ENCODE peak calls at places on chromosomes 13 and 19, in six cellular contexts. Y is AG10803, R is PC-9, V is uterus, Z is esophagus muscularis mucosa, P is fibroblast of the aortic adventitia. J is an unnamed sample.

GRCh38 chr13:52405767-52406494 is at the start of gene THSD1:
- DNase-seq in Z (no peak), V (peak), Y (peak), P (peak), R (no peak), J (no peak)

GRCh38 chr13:33341861-33342452 is 56.4 kb upstream of the STARD13 start:
- DNase-seq in V (no peak), R (no peak), Z (no peak), P (no peak), Y (no peak), J (no peak)

GRCh38 chr19:14315433-14315832 is 65.8 kb upstream of the ADGRE5 start:
- DNase-seq in R (no peak), V (no peak), Z (no peak), Y (no peak), P (no peak), J (no peak)

GRCh38 chr13:50991624-50992610 is 82.3 kb downstream of the RNASEH2B start:
- DNase-seq in P (no peak), R (no peak), Z (no peak), V (no peak), Y (no peak), J (no peak)

GRCh38 chr19:1618157-1619093 is 13.2 kb upstream of the UQCR11 start:
- DNase-seq in Z (no peak), Y (peak), V (no peak), R (no peak), P (peak), J (no peak)

GRCh38 chr19:44571830-44572661 is 41.3 kb upstream of the IGSF23 start:
- DNase-seq in Y (no peak), P (no peak), V (no peak), R (no peak), Z (no peak), J (no peak)

GRCh38 chr19:40613669-40614594 is 12.8 kb downstream of the LTBP4 start:
- DNase-seq in R (peak), P (peak), Y (peak), V (peak), Z (no peak), J (peak)

GRCh38 chr19:17282488-17283256 is 971 bp downstream of the ANKLE1 start:
- DNase-seq in Y (peak), Z (peak), V (peak), P (peak), R (peak), J (peak)

GRCh38 chr13:82294226-82294625 is 1588.0 kb downstream of the SLITRK1 start:
- DNase-seq in R (no peak), Y (no peak), V (no peak), Z (no peak), P (no peak), J (no peak)

DNA sequence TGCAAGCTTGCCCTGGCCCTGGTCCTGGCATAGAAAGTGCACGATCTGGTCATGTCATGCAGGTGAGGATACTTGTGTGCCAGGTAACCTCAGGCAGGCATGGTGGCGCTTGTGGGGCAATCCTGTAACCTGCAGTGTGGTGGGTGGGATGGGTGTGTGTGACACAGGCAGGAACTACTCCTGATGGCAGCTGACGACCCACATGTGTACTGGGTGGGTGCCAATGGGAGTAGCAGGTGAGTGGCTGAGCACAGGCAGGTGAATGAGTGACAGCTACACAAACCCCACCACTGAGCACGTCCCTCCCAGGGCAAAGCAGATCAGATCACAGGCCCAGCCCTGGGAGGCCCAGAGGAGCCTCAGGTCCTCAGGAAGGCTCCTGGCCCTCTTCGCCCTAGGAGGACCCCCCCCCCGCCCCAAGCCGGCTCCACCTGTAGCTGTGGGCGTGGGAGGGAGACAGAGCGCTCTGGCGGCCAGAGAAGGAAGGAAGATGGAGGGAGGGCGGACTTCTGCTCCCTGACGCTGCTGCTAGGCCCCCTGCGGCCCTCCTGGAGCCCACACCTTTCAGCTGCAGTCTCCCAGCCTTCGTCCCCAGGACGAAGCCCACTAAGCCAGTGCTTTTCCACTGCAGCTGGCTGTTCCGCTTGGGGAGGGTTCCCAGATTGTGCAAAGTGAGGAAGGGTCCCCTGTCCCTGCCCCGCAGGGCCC is 1.3 kb upstream of the ZNF181 start:
- DNase-seq in P (no peak), R (no peak), V (peak), Y (no peak), Z (no peak), J (no peak)
- H3K4me3 ChIP-seq in P (peak), R (peak), V (peak), Y (peak), Z (peak), J (peak)

DNA sequence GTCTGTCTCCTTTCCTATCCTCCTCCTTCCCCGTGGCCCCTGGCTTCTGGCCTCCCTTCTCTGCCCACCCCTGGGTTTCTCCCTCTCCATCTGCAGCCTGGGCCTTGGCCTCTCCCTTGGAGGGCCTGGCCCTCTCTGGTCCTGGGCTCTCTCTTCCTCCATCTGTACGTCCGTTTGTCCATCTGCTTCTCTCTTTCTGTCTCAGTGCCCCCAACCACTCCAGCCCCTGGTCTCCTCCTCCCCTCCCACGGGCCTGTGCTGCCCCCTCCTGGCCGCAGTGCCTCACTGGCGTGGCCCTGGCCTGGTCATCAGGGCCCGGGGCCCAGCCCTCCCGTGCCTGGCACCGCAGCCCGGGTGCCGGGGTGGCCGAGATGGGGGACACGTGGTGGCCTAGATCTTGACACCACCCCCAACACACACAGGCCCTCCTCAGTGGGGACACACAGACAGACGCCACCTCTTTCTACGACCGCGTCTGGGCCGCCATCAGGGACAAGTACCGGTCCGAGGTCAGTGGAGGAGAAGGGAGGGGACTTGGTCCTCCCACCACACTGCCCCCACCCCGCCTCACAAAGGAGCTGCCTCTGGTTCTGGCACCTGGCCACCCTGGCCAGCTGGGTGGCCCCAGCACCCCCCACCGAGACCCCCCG is 11.3 kb downstream of the PRKCSH start:
- DNase-seq in P (peak), R (no peak), V (peak), Y (no peak), Z (no peak), J (no peak)
- TF ChIP-seq CTCF in P (peak), R (peak), V (peak), Y (peak), Z (peak), J (peak)

GRCh38 chr19:5987077-5987818 is 9.3 kb upstream of the RANBP3 start:
- DNase-seq in Y (peak), P (peak), Z (no peak), V (peak), R (peak), J (peak)
- H3K4me3 ChIP-seq in Y (peak), P (peak), Z (peak), V (no peak), R (no peak), J (peak)

GRCh38 chr19:58479736-58480480 is 3.8 kb downstream of the ZNF446 start:
- DNase-seq in R (no peak), P (no peak), Z (no peak), V (no peak), Y (no peak), J (no peak)
- TF ChIP-seq CTCF in R (no peak), P (no peak), Z (no peak), V (no peak), Y (no peak), J (no peak)

DNA sequence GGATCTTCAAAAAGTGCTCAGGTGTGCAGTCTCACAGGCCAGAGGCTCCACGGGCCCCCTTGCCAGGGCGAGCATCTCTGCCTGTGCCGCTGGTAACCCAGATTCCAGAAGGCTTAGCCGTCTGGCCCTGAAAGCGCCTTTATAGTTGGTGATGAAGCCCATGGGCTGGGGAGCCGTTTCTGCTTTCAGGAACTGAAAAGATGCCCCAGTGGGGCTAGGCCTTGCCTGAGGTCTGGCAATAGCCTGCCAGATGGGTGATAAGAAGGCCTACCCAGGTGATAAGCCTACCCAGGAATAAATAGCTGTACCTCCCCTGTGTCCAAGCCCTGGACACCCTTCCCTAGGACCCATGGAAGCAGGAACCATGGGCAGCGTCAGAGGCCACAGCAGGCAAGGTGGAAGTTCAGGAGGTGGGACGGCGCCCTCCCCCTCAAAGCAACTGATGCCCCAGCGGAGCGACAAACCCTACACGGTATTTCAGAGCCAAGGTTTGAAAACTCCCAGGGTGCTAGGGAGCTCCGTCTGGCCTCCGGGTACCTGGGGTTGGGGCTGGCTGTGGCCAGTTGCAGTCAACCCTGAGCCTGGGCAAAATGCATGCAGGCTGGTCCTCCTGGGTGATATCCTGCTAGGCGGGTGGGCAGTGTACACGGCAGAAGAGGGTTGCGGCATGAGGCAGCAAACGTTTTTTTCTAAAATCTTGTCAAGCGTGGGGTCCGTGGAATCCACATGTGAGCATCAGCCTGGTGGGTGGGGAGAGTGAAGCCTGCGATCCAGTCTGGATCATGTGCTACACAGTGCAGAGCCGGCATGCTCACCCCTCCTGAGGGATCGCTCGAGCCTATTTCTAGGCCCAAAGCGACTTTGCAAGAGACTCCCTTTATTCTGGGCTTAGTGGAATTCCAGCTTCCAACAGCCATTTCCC is 45.3 kb downstream of the ACTN4 start:
- DNase-seq in Y (no peak), P (no peak), V (no peak), Z (no peak), R (no peak), J (no peak)
- H3K4me3 ChIP-seq in Y (peak), P (no peak), V (no peak), Z (no peak), R (peak), J (no peak)

GRCh38 chr19:52748336-52748950 is 13.6 kb upstream of the ZNF611 start:
- DNase-seq in R (no peak), Y (peak), V (peak), P (peak), Z (no peak), J (no peak)
- TF ChIP-seq CTCF in R (peak), Y (peak), V (peak), P (peak), Z (peak), J (no peak)

DNA sequence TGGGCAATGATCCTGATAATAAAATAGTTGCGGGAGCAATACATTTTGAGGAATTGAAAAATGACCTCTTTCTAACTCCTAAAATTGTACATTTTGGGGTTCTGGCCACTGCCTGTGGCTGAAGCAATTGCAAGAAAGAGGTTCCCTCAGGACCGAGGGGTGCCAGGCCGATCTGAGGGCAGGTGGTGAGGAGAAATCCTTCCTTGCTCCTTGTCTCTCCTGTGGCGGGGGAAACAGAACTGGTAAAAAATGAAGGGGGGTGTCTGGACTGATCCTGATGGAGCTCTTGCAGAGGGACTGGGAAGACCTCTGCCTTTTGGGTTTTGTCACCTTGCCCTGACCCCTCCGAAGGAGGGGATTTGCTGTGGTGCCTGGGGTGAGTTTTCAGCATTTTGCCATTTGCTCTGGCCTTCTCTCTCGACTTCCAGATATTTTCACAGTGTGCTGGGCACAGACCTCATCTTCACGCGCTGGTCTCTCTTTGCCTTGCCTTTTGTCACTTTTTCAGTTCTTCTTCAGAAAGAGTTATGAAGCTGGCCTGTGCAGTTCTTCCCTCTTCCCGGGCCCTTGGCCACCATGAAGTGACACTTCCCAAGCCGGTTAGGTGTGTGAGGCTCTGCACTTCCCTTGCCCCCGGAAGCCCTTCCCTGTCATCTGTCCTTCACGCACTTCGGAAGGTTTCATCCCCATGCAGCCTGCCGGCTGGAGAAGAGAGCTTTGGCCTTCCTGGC is 22.2 kb downstream of the NFIX start:
- DNase-seq in P (peak), Y (no peak), Z (no peak), R (no peak), V (no peak), J (no peak)
- H3K4me3 ChIP-seq in P (peak), Y (peak), Z (peak), R (no peak), V (peak), J (no peak)

J was measured in GM12864.